ENCODE peak calls at places on chromosomes 2 and 18, in seven cellular contexts. W, M, A, G, L, J and X are unnamed samples.

GRCh38 chr2:182980115-182980514 is 58.1 kb downstream of the NCKAP1 start:
- DNase-seq in W (peak; percentile 37), M (peak; percentile 41), A (no peak), G (peak; percentile 64), L (no peak), J (peak; percentile 37), X (peak; percentile 80)

GRCh38 chr2:218418321-218418716 is 604 bp upstream of the VIL1 start:
- DNase-seq in W (no peak), M (no peak), A (no peak), G (no peak), L (no peak), J (no peak), X (no peak)

GRCh38 chr2:227280895-227281294 is 44.2 kb upstream of the MFF start:
- DNase-seq in W (peak; percentile 6), M (no peak), A (no peak), G (peak; percentile 19), L (no peak), J (peak; percentile 16), X (no peak)

GRCh38 chr2:32425719-32426141 is 68.9 kb downstream of the BIRC6 start:
- DNase-seq in W (peak; percentile 73), M (peak; percentile 74), A (no peak), G (peak; percentile 41), L (no peak), J (peak; percentile 91), X (peak; percentile 53)

GRCh38 chr2:241983571-241984270 is 114.2 kb downstream of the RTP5 start:
- DNase-seq in W (no peak), M (no peak), A (no peak), G (no peak), L (no peak), J (no peak), X (no peak)

GRCh38 chr2:46275995-46276394 is 21.2 kb upstream of the EPAS1 start:
- DNase-seq in W (peak; percentile 29), M (no peak), A (peak; percentile 74), G (peak; percentile 52), L (peak; percentile 44), J (peak; percentile 47), X (peak; percentile 20)

GRCh38 chr18:59048378-59048777 is 91.3 kb upstream of the SEC11C start:
- DNase-seq in W (no peak), M (no peak), A (no peak), G (no peak), L (no peak), J (no peak), X (no peak)

GRCh38 chr2:217875556-217876252 is 127.1 kb downstream of the TNS1 start:
- DNase-seq in W (no peak), M (peak; percentile 27), A (no peak), G (no peak), L (no peak), J (peak; percentile 55), X (peak; percentile 8)

GRCh38 chr2:240462073-240462703 is 26.7 kb downstream of the GPC1 start:
- DNase-seq in W (no peak), M (no peak), A (peak; percentile 48), G (no peak), L (no peak), J (no peak), X (no peak)

GRCh38 chr2:164717000-164717597 is 95.8 kb upstream of the GRB14 start:
- DNase-seq in W (no peak), M (no peak), A (no peak), G (peak; percentile 65), L (no peak), J (peak; percentile 51), X (peak; percentile 63)

GRCh38 chr2:61356261-61356957 is 114.5 kb downstream of the USP34 start:
- DNase-seq in W (peak; percentile 15), M (peak; percentile 13), A (no peak), G (peak; percentile 40), L (no peak), J (peak; percentile 33), X (no peak)

GRCh38 chr2:218996937-218997336 is 3.7 kb upstream of the CRYBA2 start:
- DNase-seq in W (no peak), M (no peak), A (no peak), G (no peak), L (peak; percentile 46), J (no peak), X (no peak)

GRCh38 chr18:77108001-77108692 is 24.4 kb downstream of the MBP start:
- DNase-seq in W (peak; percentile 96), M (peak; percentile 93), A (peak; percentile 91), G (peak; percentile 88), L (peak; percentile 59), J (peak; percentile 93), X (peak; percentile 87)

GRCh38 chr2:96977631-96978195 is 8.7 kb downstream of the FAM178B start:
- DNase-seq in W (peak; percentile 81), M (peak; percentile 50), A (no peak), G (peak; percentile 45), L (no peak), J (peak; percentile 54), X (peak; percentile 86)

GRCh38 chr2:43041167-43041566 is 185.2 kb downstream of the ZFP36L2 start:
- DNase-seq in W (peak; percentile 53), M (no peak), A (no peak), G (no peak), L (no peak), J (peak; percentile 35), X (no peak)

GRCh38 chr2:18684202-18685040 is 95.1 kb upstream of the NT5C1B start:
- DNase-seq in W (peak; percentile 17), M (peak; percentile 41), A (no peak), G (no peak), L (peak; percentile 28), J (peak; percentile 78), X (no peak)

GRCh38 chr2:74551942-74552913 is 1.5 kb downstream of the LOXL3 start:
- DNase-seq in W (no peak), M (no peak), A (no peak), G (no peak), L (no peak), J (peak; percentile 51), X (no peak)

GRCh38 chr2:71926860-71927756 is 220.6 kb downstream of the CYP26B1 start:
- DNase-seq in W (no peak), M (no peak), A (no peak), G (no peak), L (peak; percentile 15), J (no peak), X (no peak)

GRCh38 chr2:753123-753522 is 75.9 kb upstream of the TMEM18 start:
- DNase-seq in W (no peak), M (no peak), A (no peak), G (no peak), L (no peak), J (no peak), X (no peak)

GRCh38 chr2:47660167-47660566 is 122.8 kb upstream of the MSH6 start:
- DNase-seq in W (no peak), M (no peak), A (no peak), G (no peak), L (no peak), J (no peak), X (no peak)

GRCh38 chr2:233764761-233765160 is 4.7 kb downstream of the UGT1A1 start:
- DNase-seq in W (no peak), M (no peak), A (no peak), G (no peak), L (no peak), J (peak; percentile 18), X (peak; percentile 6)

GRCh38 chr2:28316546-28317335 is 75.9 kb upstream of the FOSL2 start:
- DNase-seq in W (no peak), M (no peak), A (no peak), G (no peak), L (no peak), J (no peak), X (no peak)